ENCODE peak calls at places on chromosome 1, in five cellular contexts. Y, H, I, G and K are unnamed samples.

GRCh38 chr1:94783342-94784264 is 36.6 kb upstream of the SLC44A3 start:
- DNase-seq in G (no peak), H (peak), Y (no peak), I (peak), K (no peak)

GRCh38 chr1:8047686-8048522 is 21.8 kb upstream of the ERRFI1 start:
- DNase-seq in Y (no peak), H (no peak), I (no peak), G (no peak), K (no peak)

GRCh38 chr1:245332513-245332912 is 177.7 kb downstream of the KIF26B start:
- DNase-seq in Y (peak), H (no peak), I (no peak), G (no peak), K (no peak)

GRCh38 chr1:180563013-180563827 is 4.5 kb downstream of the OVAAL start:
- DNase-seq in H (no peak), Y (no peak), I (no peak), G (no peak), K (no peak)

GRCh38 chr1:40451238-40451585 is 936 bp downstream of the ZFP69B start:
- DNase-seq in I (no peak), G (no peak), H (no peak), Y (no peak), K (no peak)

GRCh38 chr1:11784993-11785769 is 20.6 kb downstream of the MTHFR start:
- DNase-seq in I (peak), H (peak), G (peak), Y (no peak), K (no peak)

GRCh38 chr1:207981976-207982375 is 71.1 kb upstream of the CD34 start:
- DNase-seq in G (no peak), Y (no peak), I (no peak), H (no peak), K (no peak)

GRCh38 chr1:210252621-210253041 is 20.0 kb downstream of the SERTAD4 start:
- DNase-seq in H (no peak), G (no peak), Y (no peak), I (no peak), K (no peak)

GRCh38 chr1:155485945-155486344 is 76.7 kb downstream of the ASH1L start:
- DNase-seq in I (no peak), Y (no peak), G (no peak), H (no peak), K (no peak)